ENCODE peak calls at places on chromosomes 2 and 18, in five cellular contexts. Y, D, Z, S and U are unnamed samples.

GRCh38 chr2:98738304-98738703 is 7.4 kb upstream of the MGAT4A start:
- DNase-seq in Y (no peak), D (no peak), Z (no peak), S (no peak), U (no peak)

GRCh38 chr2:44268259-44268649 is 7.0 kb upstream of the SLC3A1 start:
- DNase-seq in Y (no peak), D (peak), Z (no peak), S (peak), U (no peak)

GRCh38 chr2:237472909-237473308 is 14.1 kb upstream of the MLPH start:
- DNase-seq in Y (no peak), D (no peak), Z (no peak), S (no peak), U (no peak)

GRCh38 chr18:62524443-62525200 is 1.8 kb downstream of the ZCCHC2 start:
- DNase-seq in Y (peak), D (peak), Z (no peak), S (peak), U (no peak)

GRCh38 chr18:23377669-23378469 is 75.2 kb upstream of the RIOK3 start:
- DNase-seq in Y (no peak), D (peak), Z (peak), S (peak), U (no peak)

GRCh38 chr18:23682472-23682871 is 6.8 kb upstream of the LAMA3 start:
- DNase-seq in Y (no peak), D (no peak), Z (no peak), S (no peak), U (no peak)

GRCh38 chr18:471701-472100 is 28.8 kb downstream of the COLEC12 start:
- DNase-seq in Y (no peak), D (no peak), Z (no peak), S (no peak), U (no peak)

GRCh38 chr18:23337599-23338444 is 115.3 kb upstream of the RIOK3 start:
- DNase-seq in Y (no peak), D (peak), Z (peak), S (peak), U (no peak)

GRCh38 chr2:128591841-128592822 is 273.5 kb upstream of the HS6ST1 start:
- DNase-seq in Y (no peak), D (no peak), Z (no peak), S (no peak), U (peak)

GRCh38 chr2:100957971-100958653 is 44.0 kb upstream of the RPL31 start:
- DNase-seq in Y (no peak), D (no peak), Z (no peak), S (peak), U (no peak)

GRCh38 chr2:225002039-225002655 is 40.1 kb downstream of the DOCK10 start:
- DNase-seq in Y (peak), D (peak), Z (peak), S (peak), U (no peak)

GRCh38 chr2:33788044-33788443 is 188.9 kb upstream of the FAM98A start:
- DNase-seq in Y (no peak), D (no peak), Z (no peak), S (peak), U (no peak)

GRCh38 chr2:208064220-208064951 is 39.1 kb upstream of the PLEKHM3 start:
- DNase-seq in Y (peak), D (peak), Z (no peak), S (peak), U (no peak)

GRCh38 chr2:168694876-168695275 is 107.6 kb upstream of the NOSTRIN start:
- DNase-seq in Y (no peak), D (no peak), Z (no peak), S (no peak), U (no peak)

GRCh38 chr2:237717366-237718276 is 81.0 kb upstream of the RBM44 start:
- DNase-seq in Y (no peak), D (no peak), Z (no peak), S (no peak), U (no peak)

GRCh38 chr18:54222922-54223567 is 1.4 kb downstream of the MBD2 start:
- DNase-seq in Y (no peak), D (peak), Z (peak), S (no peak), U (no peak)

GRCh38 chr18:45962461-45962860 is 4.7 kb downstream of the EPG5 start:
- DNase-seq in Y (no peak), D (no peak), Z (no peak), S (peak), U (no peak)

GRCh38 chr2:162473-163135 is 101.2 kb downstream of the SH3YL1 start:
- DNase-seq in Y (no peak), D (no peak), Z (no peak), S (no peak), U (no peak)

GRCh38 chr18:41657189-41657588 is 297.8 kb upstream of the PIK3C3 start:
- DNase-seq in Y (no peak), D (no peak), Z (no peak), S (no peak), U (no peak)

GRCh38 chr2:66438498-66439290 is 3.8 kb downstream of the MEIS1 start:
- DNase-seq in Y (no peak), D (no peak), Z (no peak), S (no peak), U (no peak)

GRCh38 chr2:20617081-20617575 is 33.8 kb downstream of the HS1BP3 start:
- DNase-seq in Y (peak), D (no peak), Z (no peak), S (no peak), U (no peak)

GRCh38 chr2:127508621-127509034 is 17.7 kb downstream of the IWS1 start:
- DNase-seq in Y (peak), D (peak), Z (peak), S (peak), U (no peak)

GRCh38 chr2:209425082-209426071 is 1.5 kb downstream of the MAP2 start:
- DNase-seq in Y (no peak), D (peak), Z (peak), S (peak), U (no peak)

GRCh38 chr2:112493858-112494648 is 12.1 kb downstream of the TTL start:
- DNase-seq in Y (peak), D (peak), Z (no peak), S (peak), U (no peak)

GRCh38 chr2:123696799-123697410 is 328.2 kb upstream of the CNTNAP5 start:
- DNase-seq in Y (no peak), D (no peak), Z (no peak), S (no peak), U (no peak)

GRCh38 chr2:41993086-41993812 is 54.6 kb upstream of the PKDCC start:
- DNase-seq in Y (no peak), D (no peak), Z (no peak), S (no peak), U (no peak)

GRCh38 chr18:10088734-10089133 is 174.9 kb downstream of the VAPA start:
- DNase-seq in Y (no peak), D (no peak), Z (no peak), S (no peak), U (no peak)

GRCh38 chr18:10085876-10086275 is 172.1 kb downstream of the VAPA start:
- DNase-seq in Y (no peak), D (no peak), Z (no peak), S (no peak), U (no peak)

GRCh38 chr18:10089881-10090280 is 176.1 kb downstream of the VAPA start:
- DNase-seq in Y (no peak), D (no peak), Z (no peak), S (no peak), U (no peak)

GRCh38 chr18:10085405-10085804 is 171.6 kb downstream of the VAPA start:
- DNase-seq in Y (no peak), D (no peak), Z (no peak), S (peak), U (no peak)

DNA sequence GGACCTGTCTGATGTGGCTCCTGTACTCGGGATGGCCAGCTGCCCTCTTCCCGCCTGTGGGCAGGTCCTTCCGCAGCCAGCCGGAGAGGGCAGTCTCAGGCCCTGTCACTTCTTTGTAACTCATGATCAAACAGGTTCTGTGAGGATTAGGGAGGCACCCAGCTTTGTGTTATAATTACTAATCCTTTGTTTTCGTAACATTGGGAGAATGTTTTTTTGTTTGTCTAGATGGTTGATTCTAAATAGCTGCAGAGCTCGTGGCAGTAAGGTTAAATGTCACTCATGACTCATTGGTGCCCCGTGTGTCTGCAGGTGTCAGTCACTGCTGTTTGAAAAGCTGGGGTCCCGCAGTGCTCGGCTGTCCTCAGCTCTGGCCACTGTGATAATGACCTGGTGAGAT is 172.6 kb downstream of the VAPA start:
- DNase-seq in Y (no peak), D (no peak), Z (no peak), S (no peak), U (no peak)
- TF ChIP-seq RAD21 in Y (no peak), D (no peak), Z (no peak), S (no peak), U (peak)

GRCh38 chr2:222656544-222657446 is 903 bp upstream of the FARSB start:
- DNase-seq in Y (no peak), D (no peak), Z (no peak), S (no peak), U (no peak)

GRCh38 chr2:222655406-222655747 is 515 bp downstream of the FARSB start:
- DNase-seq in Y (no peak), D (peak), Z (peak), S (peak), U (no peak)

GRCh38 chr2:222652856-222653255 is 3.0 kb downstream of the FARSB start:
- DNase-seq in Y (no peak), D (no peak), Z (no peak), S (no peak), U (no peak)

GRCh38 chr2:222653280-222653679 is 2.6 kb downstream of the FARSB start:
- DNase-seq in Y (no peak), D (no peak), Z (no peak), S (no peak), U (no peak)

DNA sequence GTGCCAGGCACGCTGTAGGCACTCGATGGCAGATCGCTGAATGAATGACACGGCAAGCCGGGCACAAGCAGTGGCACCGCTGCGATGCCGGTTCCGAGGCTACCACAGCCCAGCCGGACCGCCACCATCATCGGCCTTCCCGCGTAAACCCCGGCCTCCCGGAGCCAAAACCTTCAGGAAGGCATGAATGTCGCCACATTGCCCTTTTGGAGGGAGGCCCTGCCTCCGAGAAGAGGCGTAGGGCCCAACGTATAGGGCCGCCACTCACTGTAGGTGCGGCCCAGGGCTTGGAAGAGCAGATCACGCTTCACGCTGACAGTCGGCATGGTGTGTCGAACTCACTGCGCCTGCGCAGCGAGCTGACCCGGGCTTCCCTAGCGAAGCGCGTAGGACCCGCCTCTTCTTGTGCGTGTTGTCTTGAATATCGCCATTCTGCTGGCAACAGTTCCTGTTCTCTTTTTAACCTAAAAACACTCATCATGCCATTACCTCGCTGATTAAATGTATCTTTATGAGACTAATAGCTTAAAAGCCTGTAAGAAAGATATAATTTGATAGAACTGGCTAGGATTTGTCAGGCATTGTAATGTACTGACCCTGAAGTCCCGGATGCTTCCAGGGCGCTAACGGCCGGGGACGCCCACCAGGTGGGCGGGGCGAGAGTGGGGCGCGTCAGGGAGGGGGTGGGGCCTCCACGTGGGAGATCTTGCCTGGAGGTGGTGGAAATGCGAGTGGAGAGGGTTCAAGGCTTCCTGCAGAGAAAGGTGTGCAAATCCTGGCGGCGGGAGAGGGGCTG is at the start of gene FARSB:
- DNase-seq in Y (peak), D (peak), Z (peak), S (peak), U (peak)
- H3K27ac ChIP-seq in Y (peak), D (peak), Z (peak), S (peak), U (peak)

DNA sequence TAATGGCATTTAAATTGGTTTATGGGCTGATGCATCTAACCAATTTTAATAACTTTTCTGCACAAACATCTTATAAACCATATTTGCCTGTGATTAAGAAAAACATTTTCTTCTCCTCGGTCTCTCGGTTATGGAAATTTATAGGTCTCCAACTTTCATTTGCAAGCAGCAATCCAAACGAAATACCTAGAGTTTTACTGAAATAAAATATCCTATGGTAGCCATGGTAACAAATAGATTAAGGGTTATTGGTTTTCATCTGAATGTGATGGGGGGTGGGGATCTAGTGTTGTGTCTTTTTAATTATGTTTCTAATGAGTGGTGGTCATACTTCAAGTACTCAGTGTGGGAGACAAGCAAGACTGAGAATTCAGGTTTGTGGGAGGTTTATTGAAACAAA is 2.9 kb downstream of the KLHL29 start:
- DNase-seq in Y (no peak), D (no peak), Z (no peak), S (no peak), U (no peak)
- TF ChIP-seq RAD21 in Y (no peak), D (no peak), Z (no peak), S (no peak), U (no peak)

GRCh38 chr2:227511239-227511930 is 39.4 kb downstream of the AGFG1 start:
- DNase-seq in Y (no peak), D (no peak), Z (no peak), S (no peak), U (no peak)

GRCh38 chr2:227509824-227510619 is 38.1 kb downstream of the AGFG1 start:
- DNase-seq in Y (no peak), D (peak), Z (peak), S (peak), U (no peak)

GRCh38 chr2:227510620-227510958 is 38.6 kb downstream of the AGFG1 start:
- DNase-seq in Y (no peak), D (no peak), Z (no peak), S (no peak), U (no peak)

GRCh38 chr2:227513113-227513512 is 41.2 kb downstream of the AGFG1 start:
- DNase-seq in Y (no peak), D (no peak), Z (no peak), S (peak), U (no peak)

GRCh38 chr2:227511955-227512354 is 40.0 kb downstream of the AGFG1 start:
- DNase-seq in Y (no peak), D (no peak), Z (no peak), S (no peak), U (no peak)
- H3K27ac ChIP-seq in Y (no peak), D (no peak), Z (no peak), S (no peak), U (no peak)

GRCh38 chr2:45404807-45405297 is 206.2 kb downstream of the SRBD1 start:
- DNase-seq in Y (no peak), D (no peak), Z (no peak), S (no peak), U (no peak)
- TF ChIP-seq RAD21 in Y (no peak), D (no peak), Z (no peak), S (no peak), U (no peak)

GRCh38 chr2:137969876-137970275 is 5.6 kb downstream of the HNMT start:
- DNase-seq in Y (no peak), D (no peak), Z (no peak), S (no peak), U (no peak)
- H3K27ac ChIP-seq in Y (no peak), D (no peak), Z (no peak), S (no peak), U (no peak)

GRCh38 chr2:145088733-145089132 is 568.8 kb upstream of the ZEB2 start:
- DNase-seq in Y (no peak), D (no peak), Z (no peak), S (peak), U (no peak)
- TF ChIP-seq RAD21 in Y (no peak), D (no peak), Z (no peak), S (no peak), U (no peak)

GRCh38 chr2:39515897-39516346 is 78.8 kb upstream of the MAP4K3 start:
- DNase-seq in Y (no peak), D (no peak), Z (no peak), S (no peak), U (no peak)
- H3K27ac ChIP-seq in Y (no peak), D (peak), Z (no peak), S (no peak), U (no peak)

GRCh38 chr2:193806088-193806774 is 1611.5 kb upstream of the TMEFF2 start:
- DNase-seq in Y (no peak), D (no peak), Z (no peak), S (no peak), U (no peak)
- TF ChIP-seq RAD21 in Y (no peak), D (no peak), Z (no peak), S (no peak), U (no peak)

GRCh38 chr2:46547223-46548102 is 68.1 kb downstream of the TMEM247 start:
- DNase-seq in Y (no peak), D (no peak), Z (no peak), S (no peak), U (peak)

GRCh38 chr2:46548521-46549144 is 69.3 kb downstream of the TMEM247 start:
- DNase-seq in Y (no peak), D (no peak), Z (no peak), S (no peak), U (no peak)

GRCh38 chr2:46549159-46549902 is 70.0 kb downstream of the TMEM247 start:
- DNase-seq in Y (no peak), D (no peak), Z (no peak), S (no peak), U (no peak)

GRCh38 chr2:46548103-46548486 is 68.7 kb downstream of the TMEM247 start:
- DNase-seq in Y (no peak), D (no peak), Z (no peak), S (no peak), U (no peak)

GRCh38 chr2:46545015-46545839 is 65.9 kb downstream of the TMEM247 start:
- DNase-seq in Y (peak), D (no peak), Z (no peak), S (no peak), U (peak)
- H3K27ac ChIP-seq in Y (no peak), D (no peak), Z (no peak), S (no peak), U (no peak)